ENCODE peak calls at places on chromosomes 5 and 9, in ten cellular contexts. C is naive thymus-derived CD8-positive, alpha-beta T cell; P is MCF 10A; B is NCI-H2171 treated with DMSO at 0.1 percent for 48 hours; U is GM04504; M is aorta; R is HT-29; H is NCI-H1930; E is tibial nerve; Q is SK-N-MC. V is an unnamed sample.

GRCh38 chr5:60652206-60652605 is 47.8 kb downstream of the DEPDC1B start:
- DNase-seq in R (no peak), P (peak), Q (no peak), H (no peak), M (no peak), C (no peak), U (peak), E (no peak), B (no peak), V (no peak)

GRCh38 chr5:163509288-163510040 is 4.0 kb downstream of the MAT2B start:
- DNase-seq in P (peak), U (no peak), R (peak), C (no peak), Q (no peak), E (no peak), B (no peak), M (no peak), H (no peak), V (peak)

GRCh38 chr5:139458580-139459407 is 3.7 kb downstream of the ECSCR start:
- DNase-seq in H (no peak), U (no peak), E (no peak), M (peak), B (no peak), P (peak), R (no peak), Q (no peak), C (peak), V (no peak)

GRCh38 chr5:40603378-40603777 is 76.3 kb upstream of the PTGER4 start:
- DNase-seq in H (no peak), C (no peak), R (no peak), E (no peak), P (no peak), U (no peak), B (no peak), M (no peak), Q (no peak), V (no peak)

GRCh38 chr9:33111621-33112020 is 35.1 kb upstream of the SMU1 start:
- DNase-seq in E (no peak), P (no peak), C (no peak), U (no peak), H (no peak), M (no peak), R (no peak), Q (no peak), B (no peak), V (no peak)

GRCh38 chr5:111143910-111144309 is 51.8 kb downstream of the WDR36 start:
- DNase-seq in Q (no peak), B (no peak), P (peak), H (no peak), E (peak), U (peak), R (no peak), C (no peak), M (peak), V (no peak)

GRCh38 chr9:97501177-97501971 is at the start of gene TMOD1:
- DNase-seq in H (peak), M (peak), C (peak), E (peak), Q (no peak), U (no peak), R (peak), B (peak), P (peak), V (peak)

GRCh38 chr9:80062581-80062980 is 490.8 kb downstream of the TLE4 start:
- DNase-seq in Q (no peak), B (no peak), P (no peak), U (no peak), M (no peak), H (no peak), C (no peak), R (no peak), E (no peak), V (no peak)

GRCh38 chr5:171808951-171809350 is 23.3 kb downstream of the SMIM23 start:
- DNase-seq in H (no peak), Q (no peak), M (no peak), U (peak), P (peak), E (no peak), C (no peak), B (no peak), R (no peak), V (no peak)

GRCh38 chr5:172642511-172642910 is 1.4 kb downstream of the NEURL1B start:
- DNase-seq in R (no peak), B (no peak), M (no peak), U (no peak), E (no peak), H (no peak), P (no peak), Q (no peak), C (no peak), V (no peak)

GRCh38 chr5:43313854-43314457 is 744 bp upstream of the HMGCS1 start:
- DNase-seq in H (peak), B (no peak), E (no peak), U (no peak), M (no peak), Q (no peak), P (peak), R (no peak), C (no peak), V (no peak)

GRCh38 chr9:121797056-121797455 is 145.6 kb downstream of the DAB2IP start:
- DNase-seq in C (no peak), R (no peak), M (no peak), E (no peak), B (no peak), P (no peak), Q (no peak), U (no peak), H (no peak), V (no peak)

GRCh38 chr5:75756191-75756590 is 39.0 kb upstream of the POC5 start:
- DNase-seq in H (no peak), Q (no peak), E (no peak), P (no peak), B (no peak), C (no peak), M (no peak), R (peak), U (no peak), V (no peak)

GRCh38 chr9:127526655-127527559 is 75.6 kb downstream of the LRSAM1 start:
- DNase-seq in P (no peak), E (no peak), H (no peak), U (no peak), C (no peak), R (no peak), B (peak), Q (no peak), M (peak), V (no peak)

GRCh38 chr5:93894471-93895354 is 153.3 kb upstream of the POU5F2 start:
- DNase-seq in E (no peak), R (peak), Q (no peak), B (peak), P (no peak), M (no peak), U (no peak), C (no peak), H (peak), V (no peak)

GRCh38 chr9:137025120-137025966 is 2.7 kb downstream of the ABCA2 start:
- DNase-seq in P (no peak), Q (no peak), R (peak), U (no peak), H (no peak), E (peak), B (peak), M (no peak), C (no peak), V (no peak)

GRCh38 chr9:13263511-13263910 is 16.0 kb downstream of the MPDZ start:
- DNase-seq in M (no peak), R (no peak), E (no peak), C (no peak), P (no peak), U (no peak), B (no peak), Q (no peak), H (no peak), V (no peak)

GRCh38 chr5:135606431-135606830 is 27.6 kb upstream of the CXCL14 start:
- DNase-seq in P (no peak), M (no peak), C (no peak), U (no peak), H (no peak), B (no peak), Q (no peak), E (no peak), R (no peak), V (no peak)

GRCh38 chr9:16732546-16732945 is 137.9 kb downstream of the BNC2 start:
- DNase-seq in R (no peak), M (no peak), B (no peak), H (no peak), E (no peak), U (no peak), Q (no peak), P (no peak), C (no peak), V (no peak)

GRCh38 chr5:77259479-77259878 is 49.0 kb downstream of the PDE8B start:
- DNase-seq in B (no peak), U (no peak), C (no peak), M (no peak), Q (no peak), H (no peak), P (no peak), R (no peak), E (no peak), V (no peak)

GRCh38 chr9:109258619-109259321 is 62.1 kb downstream of the EPB41L4B start:
- DNase-seq in E (no peak), R (no peak), Q (no peak), P (no peak), C (no peak), M (no peak), B (peak), U (no peak), H (no peak), V (no peak)

GRCh38 chr9:129567842-129568559 is 52.9 kb downstream of the C9orf50 start:
- DNase-seq in H (no peak), U (no peak), C (no peak), M (peak), Q (no peak), P (peak), B (peak), R (peak), E (no peak), V (peak)

GRCh38 chr5:157275403-157275802 is 9.5 kb downstream of the CYFIP2 start:
- DNase-seq in P (no peak), Q (no peak), R (no peak), H (no peak), U (no peak), B (no peak), C (no peak), E (no peak), M (no peak), V (no peak)

GRCh38 chr5:72122619-72123018 is 15.3 kb downstream of the MAP1B start:
- DNase-seq in Q (no peak), P (no peak), E (no peak), C (no peak), R (no peak), U (no peak), H (no peak), B (no peak), M (no peak), V (no peak)

GRCh38 chr9:110615526-110615925 is 36.0 kb upstream of the SVEP1 start:
- DNase-seq in M (no peak), C (no peak), E (no peak), B (no peak), R (no peak), P (no peak), Q (no peak), H (no peak), U (peak), V (no peak)

GRCh38 chr5:38182991-38183390 is 75.4 kb upstream of the EGFLAM start:
- DNase-seq in E (no peak), H (no peak), M (no peak), B (no peak), R (no peak), U (no peak), C (no peak), Q (no peak), P (no peak), V (no peak)

GRCh38 chr9:34070601-34071340 is 22.1 kb upstream of the UBAP2 start:
- DNase-seq in H (no peak), U (no peak), P (peak), M (no peak), C (no peak), R (no peak), Q (no peak), B (peak), E (no peak), V (no peak)

GRCh38 chr9:125189011-125189360 is 617 bp downstream of the PPP6C start:
- DNase-seq in C (no peak), U (no peak), B (no peak), Q (no peak), R (peak), H (no peak), E (no peak), P (peak), M (peak), V (peak)

GRCh38 chr5:135386886-135387628 is 12.0 kb downstream of the MACROH2A1 start:
- DNase-seq in R (peak), P (peak), C (no peak), M (no peak), U (peak), E (no peak), H (no peak), B (no peak), Q (no peak), V (no peak)